ENCODE peak calls at places on chromosomes 5 and 9, in five cellular contexts. N is uterus; G is fibroblast of the aortic adventitia; R is naive thymus-derived CD4-positive, alpha-beta T cell; U is HFF-Myc. W is an unnamed sample.

GRCh38 chr9:124853605-124854143 is 414 bp downstream of the WDR38 start:
- DNase-seq in G (no peak), R (no peak), U (no peak), N (no peak), W (no peak)

GRCh38 chr5:139985733-139986132 is 57.4 kb downstream of the NRG2 start:
- DNase-seq in U (peak), R (no peak), G (peak), N (no peak), W (no peak)

GRCh38 chr9:19985081-19985480 is 196.2 kb upstream of the SLC24A2 start:
- DNase-seq in U (no peak), R (no peak), N (no peak), G (no peak), W (no peak)

GRCh38 chr5:57181151-57181550 is 7.3 kb downstream of the GPBP1 start:
- DNase-seq in R (peak), N (no peak), U (no peak), G (no peak), W (no peak)

GRCh38 chr9:87405677-87406544 is 91.8 kb upstream of the DAPK1 start:
- DNase-seq in N (peak), R (no peak), U (no peak), G (peak), W (peak)

GRCh38 chr5:40258205-40258604 is 421.5 kb upstream of the PTGER4 start:
- DNase-seq in N (no peak), G (no peak), U (no peak), R (no peak), W (no peak)

GRCh38 chr9:33714989-33715388 is 80.4 kb upstream of the PRSS3 start:
- DNase-seq in N (no peak), R (no peak), U (no peak), G (no peak), W (no peak)

GRCh38 chr5:131952286-131952857 is 6.9 kb upstream of the MEIKIN start:
- DNase-seq in U (peak), N (no peak), R (no peak), G (peak), W (no peak)

GRCh38 chr5:132294728-132295504 is 722 bp downstream of the SLC22A4 start:
- DNase-seq in N (peak), G (peak), R (no peak), U (peak), W (no peak)

GRCh38 chr9:81892440-81892839 is 35.8 kb upstream of the SPATA31D4 start:
- DNase-seq in R (no peak), U (no peak), G (no peak), N (no peak), W (no peak)

GRCh38 chr5:76363385-76364261 is 39.5 kb upstream of the IQGAP2 start:
- DNase-seq in U (no peak), R (no peak), G (no peak), N (no peak), W (no peak)

GRCh38 chr5:86971034-86971511 is 296.6 kb upstream of the RASA1 start:
- DNase-seq in N (no peak), R (peak), U (no peak), G (peak), W (no peak)

GRCh38 chr5:6717687-6718086 is 4.5 kb downstream of the TENT4A start:
- DNase-seq in N (no peak), R (no peak), G (no peak), U (no peak), W (no peak)

GRCh38 chr9:29285818-29286217 is 1712.5 kb upstream of the C9orf72 start:
- DNase-seq in G (peak), R (no peak), N (no peak), U (no peak), W (no peak)

GRCh38 chr5:157324237-157324636 is 58.3 kb downstream of the CYFIP2 start:
- DNase-seq in R (no peak), G (no peak), U (no peak), N (no peak), W (no peak)

GRCh38 chr9:120845255-120845654 is 2.5 kb upstream of the PSMD5 start:
- DNase-seq in U (no peak), N (no peak), R (no peak), G (no peak), W (no peak)

GRCh38 chr5:98679963-98680362 is 93.5 kb upstream of the RGMB start:
- DNase-seq in R (no peak), U (peak), G (peak), N (no peak), W (peak)

GRCh38 chr5:129379406-129379805 is 80.7 kb upstream of the ADAMTS19 start:
- DNase-seq in R (no peak), U (no peak), N (no peak), G (no peak), W (peak)

GRCh38 chr9:78989031-78989658 is 582.6 kb upstream of the TLE4 start:
- DNase-seq in R (no peak), G (no peak), N (no peak), U (no peak), W (no peak)

GRCh38 chr9:105329729-105330082 is 85.3 kb downstream of the SLC44A1 start:
- DNase-seq in R (no peak), G (peak), N (no peak), U (no peak), W (no peak)

GRCh38 chr5:152811985-152812384 is 406.9 kb upstream of the NMUR2 start:
- DNase-seq in G (no peak), N (no peak), R (no peak), U (peak), W (no peak)

GRCh38 chr5:104817127-104817526 is 1254.5 kb upstream of the NUDT12 start:
- DNase-seq in U (no peak), G (no peak), R (no peak), N (no peak), W (no peak)

GRCh38 chr5:6745706-6746217 is 32.5 kb downstream of the TENT4A start:
- DNase-seq in U (no peak), N (no peak), R (peak), G (peak), W (peak)

GRCh38 chr5:93421987-93422391 is 159.0 kb downstream of the NR2F1-AS1 start:
- DNase-seq in G (no peak), U (no peak), N (no peak), R (no peak), W (no peak)

GRCh38 chr5:37355161-37355560 is 15.7 kb downstream of the NUP155 start:
- DNase-seq in R (no peak), G (no peak), U (no peak), N (no peak), W (no peak)

GRCh38 chr9:96644137-96644536 is 11.0 kb downstream of the PRXL2C start:
- DNase-seq in R (no peak), G (no peak), U (no peak), N (no peak), W (no peak)

GRCh38 chr5:96288845-96289185 is 144.2 kb downstream of the PCSK1 start:
- DNase-seq in U (no peak), G (peak), R (no peak), N (no peak), W (no peak)

GRCh38 chr5:139895647-139896046 is 100.0 kb downstream of the PSD2 start:
- DNase-seq in N (no peak), U (no peak), R (no peak), G (peak), W (no peak)

GRCh38 chr9:15293084-15293483 is 13.9 kb downstream of the TTC39B start:
- DNase-seq in G (no peak), R (no peak), U (no peak), N (no peak), W (no peak)

GRCh38 chr5:122906768-122907167 is 61.4 kb downstream of the SNX24 start:
- DNase-seq in N (peak), R (no peak), U (no peak), G (peak), W (peak)

GRCh38 chr9:123312306-123312877 is 43.6 kb upstream of the CRB2 start:
- DNase-seq in N (no peak), U (no peak), G (no peak), R (no peak), W (no peak)

GRCh38 chr5:141186897-141187512 is at the start of gene PCDHB9:
- DNase-seq in G (no peak), R (no peak), N (no peak), U (no peak), W (no peak)

GRCh38 chr9:134570151-134570621 is 71.4 kb upstream of the COL5A1 start:
- DNase-seq in U (no peak), G (peak), N (peak), R (no peak), W (no peak)

GRCh38 chr5:157384971-157385709 is 74.9 kb upstream of the NIPAL4 start:
- DNase-seq in R (no peak), G (peak), U (peak), N (peak), W (peak)

GRCh38 chr9:14908221-14909206 is 1.7 kb downstream of the FREM1 start:
- DNase-seq in U (no peak), G (no peak), N (no peak), R (no peak), W (no peak)

GRCh38 chr5:84881737-84882136 is 497.1 kb upstream of the EDIL3 start:
- DNase-seq in U (no peak), G (no peak), N (no peak), R (no peak), W (no peak)

GRCh38 chr5:156654444-156654843 is 195.7 kb upstream of the PPP1R2B start:
- DNase-seq in N (no peak), R (no peak), G (no peak), U (no peak), W (no peak)

GRCh38 chr5:63240063-63240755 is 661.6 kb downstream of the LRRC70 start:
- DNase-seq in N (no peak), U (no peak), G (no peak), R (no peak), W (no peak)

GRCh38 chr9:136658849-136659535 is 3.7 kb upstream of the EGFL7 start:
- DNase-seq in R (no peak), N (no peak), U (no peak), G (no peak), W (no peak)
- H3K4me3 ChIP-seq in R (no peak), N (peak), U (no peak), G (no peak), W (no peak)

DNA sequence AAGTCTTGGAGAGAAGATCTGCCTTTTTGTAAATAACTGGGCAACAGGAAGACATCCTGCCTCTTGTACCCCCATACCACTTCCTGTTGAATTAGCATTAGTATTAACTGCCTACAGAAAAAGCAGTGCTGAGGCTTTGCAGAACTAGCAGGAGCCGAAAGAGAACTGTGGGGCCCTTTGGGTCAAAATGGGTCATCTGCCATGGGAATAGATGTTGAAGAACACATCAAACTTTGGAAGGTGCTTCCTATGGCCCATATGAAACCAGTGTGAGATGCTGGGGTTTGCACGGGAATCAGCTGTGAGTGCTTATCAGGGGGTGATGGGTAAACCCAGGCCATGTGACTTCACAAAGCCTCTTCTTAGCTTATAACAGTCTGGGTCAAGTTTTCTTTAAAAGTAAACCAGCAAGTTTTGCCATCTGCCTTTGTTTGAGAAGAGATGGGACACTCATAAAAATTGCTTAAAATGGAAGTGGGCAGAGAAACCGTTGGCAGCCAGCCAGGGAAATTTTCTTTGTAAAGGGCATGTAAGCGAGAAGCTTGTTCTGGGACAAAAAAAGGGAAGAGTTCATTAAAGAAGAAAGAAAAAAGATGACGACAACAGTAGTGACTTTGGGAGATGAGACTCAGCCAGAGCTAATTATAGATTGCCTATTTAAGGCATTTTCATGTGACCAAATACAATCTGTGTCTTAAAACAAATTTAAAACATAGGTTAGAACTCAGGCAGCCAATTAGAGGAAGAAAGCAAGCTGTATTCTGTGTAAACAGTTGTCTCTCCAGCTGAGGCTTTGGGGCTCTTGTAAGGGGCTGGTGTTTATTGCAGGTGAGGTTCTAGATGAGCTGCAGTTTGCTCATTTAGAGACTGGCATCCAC is 4.4 kb downstream of the SLC25A25 start:
- DNase-seq in G (peak), N (peak), R (peak), U (no peak), W (peak)
- H3K4me3 ChIP-seq in G (peak), N (peak), R (peak), U (peak), W (no peak)

DNA sequence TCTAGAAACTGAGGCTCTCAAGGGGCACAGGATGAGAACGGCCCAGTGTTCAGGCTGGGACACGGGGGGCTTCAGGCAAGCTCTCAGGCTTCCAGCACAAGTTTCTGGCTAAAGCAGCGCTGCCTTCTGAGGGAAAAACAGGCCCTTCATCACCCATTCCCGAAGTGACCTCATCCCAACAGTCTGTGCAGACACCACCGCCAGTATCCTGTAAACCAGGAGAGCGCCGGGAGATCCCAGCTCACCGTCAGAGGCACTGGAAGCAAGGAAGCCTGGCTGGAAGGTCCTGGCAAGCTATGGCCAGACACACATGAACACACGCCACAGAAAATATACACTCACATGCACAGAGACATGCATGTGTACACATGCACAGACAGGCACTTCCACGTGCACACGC is 8.8 kb downstream of the SLC12A7 start:
- DNase-seq in N (no peak), R (no peak), U (no peak), G (no peak), W (no peak)
- H3K4me3 ChIP-seq in N (no peak), R (no peak), U (no peak), G (no peak), W (no peak)

GRCh38 chr9:127112683-127113539 is 9.5 kb downstream of the ANGPTL2 start:
- DNase-seq in G (peak), R (no peak), U (no peak), N (no peak), W (no peak)
- H3K4me3 ChIP-seq in G (no peak), R (no peak), U (no peak), N (no peak), W (no peak)

DNA sequence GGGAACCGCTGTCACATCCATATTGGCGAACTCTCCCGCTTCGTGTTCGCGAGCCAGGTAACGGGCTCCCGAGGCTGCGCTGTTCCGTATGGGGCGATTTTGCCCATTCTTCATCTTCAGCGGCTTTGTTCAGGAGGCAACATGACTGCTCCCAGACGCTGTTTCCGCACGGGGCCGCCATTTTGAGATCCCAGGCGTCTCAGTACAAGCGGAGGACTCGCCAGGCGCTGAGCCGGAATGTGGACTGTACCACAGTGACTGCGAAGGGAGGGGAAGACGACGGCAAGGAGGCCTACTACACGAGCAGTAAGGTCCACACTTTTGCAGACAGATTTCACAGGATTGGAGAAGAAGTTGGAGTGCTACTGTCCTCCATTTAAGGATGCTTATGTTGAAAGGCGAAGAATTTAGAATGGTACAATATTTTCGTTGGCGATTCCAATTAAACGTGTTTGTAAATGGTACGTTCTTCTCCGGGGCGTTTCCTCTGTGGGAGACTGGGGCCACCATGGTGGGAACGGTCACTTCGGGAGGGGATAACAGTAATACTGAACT is 41.6 kb upstream of the ZNF300 start:
- DNase-seq in R (no peak), U (peak), N (peak), G (peak), W (peak)
- H3K4me3 ChIP-seq in R (no peak), U (peak), N (peak), G (peak), W (peak)

W was measured in astrocyte of the cerebellum.